ENCODE peak calls at places on chromosomes 11 and 22, in ten cellular contexts. V, G, L, D, N, O, H, A, U and I are unnamed samples.

GRCh38 chr22:24887260-24887659 is 59.2 kb downstream of the LHFPL7 start:
- DNase-seq in V (no peak), G (no peak), L (no peak), D (no peak), N (no peak), O (no peak), H (no peak), A (no peak), U (no peak), I (no peak)

GRCh38 chr11:7538023-7538422 is 24.2 kb downstream of the PPFIBP2 start:
- DNase-seq in V (no peak), G (no peak), L (peak), D (no peak), N (peak), O (no peak), H (no peak), A (no peak), U (peak), I (no peak)

GRCh38 chr11:1203505-1204271 is 19.2 kb upstream of the MUC5B start:
- DNase-seq in V (no peak), G (no peak), L (peak), D (no peak), N (no peak), O (peak), H (no peak), A (no peak), U (no peak), I (no peak)

GRCh38 chr11:117879516-117880480 is 3.3 kb upstream of the FXYD6 start:
- DNase-seq in V (no peak), G (no peak), L (no peak), D (no peak), N (no peak), O (no peak), H (no peak), A (no peak), U (no peak), I (no peak)

GRCh38 chr11:116691779-116692178 is 81.0 kb downstream of the BUD13 start:
- DNase-seq in V (peak), G (peak), L (peak), D (no peak), N (peak), O (peak), H (peak), A (no peak), U (peak), I (no peak)

GRCh38 chr22:27754247-27754887 is 47.2 kb downstream of the MN1 start:
- DNase-seq in V (no peak), G (no peak), L (no peak), D (peak), N (peak), O (no peak), H (no peak), A (no peak), U (no peak), I (no peak)

GRCh38 chr11:68983816-68984215 is 3.0 kb upstream of the MRGPRD start:
- DNase-seq in V (no peak), G (no peak), L (peak), D (no peak), N (no peak), O (no peak), H (no peak), A (no peak), U (no peak), I (no peak)

GRCh38 chr11:34549271-34549670 is 35.7 kb upstream of the ELF5 start:
- DNase-seq in V (no peak), G (no peak), L (no peak), D (no peak), N (no peak), O (no peak), H (no peak), A (no peak), U (no peak), I (no peak)

GRCh38 chr22:39574779-39575551 is 4.4 kb downstream of the CACNA1I start:
- DNase-seq in V (no peak), G (peak), L (no peak), D (peak), N (peak), O (peak), H (no peak), A (no peak), U (no peak), I (no peak)

GRCh38 chr22:27585141-27585540 is 216.4 kb downstream of the MN1 start:
- DNase-seq in V (peak), G (peak), L (no peak), D (no peak), N (no peak), O (no peak), H (no peak), A (no peak), U (no peak), I (no peak)

GRCh38 chr11:63375434-63375833 is 5.8 kb downstream of the SLC22A9 start:
- DNase-seq in V (no peak), G (no peak), L (no peak), D (no peak), N (no peak), O (no peak), H (no peak), A (no peak), U (no peak), I (no peak)

GRCh38 chr22:50081426-50082196 is 3.6 kb downstream of the MLC1 start:
- DNase-seq in V (no peak), G (no peak), L (no peak), D (no peak), N (no peak), O (no peak), H (no peak), A (no peak), U (no peak), I (no peak)

GRCh38 chr11:95230054-95231034 is 658 bp downstream of the SESN3 start:
- DNase-seq in V (peak), G (peak), L (no peak), D (peak), N (peak), O (no peak), H (peak), A (no peak), U (peak), I (no peak)

GRCh38 chr11:64482588-64482987 is 108.4 kb upstream of the SLC22A12 start:
- DNase-seq in V (no peak), G (no peak), L (no peak), D (no peak), N (no peak), O (no peak), H (no peak), A (no peak), U (no peak), I (no peak)

GRCh38 chr22:22166941-22167713 is 77.5 kb upstream of the VPREB1 start:
- DNase-seq in V (no peak), G (no peak), L (no peak), D (no peak), N (no peak), O (no peak), H (no peak), A (no peak), U (no peak), I (no peak)

GRCh38 chr11:9302448-9302847 is 11.9 kb downstream of the TMEM41B start:
- DNase-seq in V (no peak), G (no peak), L (no peak), D (no peak), N (no peak), O (no peak), H (no peak), A (no peak), U (no peak), I (no peak)

GRCh38 chr11:8614497-8614896 is 20.5 kb upstream of the STK33 start:
- DNase-seq in V (no peak), G (no peak), L (no peak), D (no peak), N (no peak), O (no peak), H (no peak), A (no peak), U (no peak), I (no peak)

GRCh38 chr11:35389897-35390462 is 29.4 kb downstream of the SLC1A2 start:
- DNase-seq in V (no peak), G (no peak), L (no peak), D (no peak), N (no peak), O (no peak), H (no peak), A (no peak), U (no peak), I (peak)

GRCh38 chr11:76524919-76525318 is 80.1 kb downstream of the EMSY start:
- DNase-seq in V (no peak), G (peak), L (no peak), D (no peak), N (peak), O (peak), H (peak), A (peak), U (no peak), I (no peak)

GRCh38 chr22:37930952-37931440 is 22.4 kb downstream of the C22orf23 start:
- DNase-seq in V (no peak), G (no peak), L (no peak), D (no peak), N (no peak), O (no peak), H (peak), A (no peak), U (no peak), I (no peak)
- TF ChIP-seq CTCF in V (no peak), G (no peak), L (no peak), D (no peak), N (no peak), O (no peak), H (no peak), A (no peak), U (no peak), I (no peak)

DNA sequence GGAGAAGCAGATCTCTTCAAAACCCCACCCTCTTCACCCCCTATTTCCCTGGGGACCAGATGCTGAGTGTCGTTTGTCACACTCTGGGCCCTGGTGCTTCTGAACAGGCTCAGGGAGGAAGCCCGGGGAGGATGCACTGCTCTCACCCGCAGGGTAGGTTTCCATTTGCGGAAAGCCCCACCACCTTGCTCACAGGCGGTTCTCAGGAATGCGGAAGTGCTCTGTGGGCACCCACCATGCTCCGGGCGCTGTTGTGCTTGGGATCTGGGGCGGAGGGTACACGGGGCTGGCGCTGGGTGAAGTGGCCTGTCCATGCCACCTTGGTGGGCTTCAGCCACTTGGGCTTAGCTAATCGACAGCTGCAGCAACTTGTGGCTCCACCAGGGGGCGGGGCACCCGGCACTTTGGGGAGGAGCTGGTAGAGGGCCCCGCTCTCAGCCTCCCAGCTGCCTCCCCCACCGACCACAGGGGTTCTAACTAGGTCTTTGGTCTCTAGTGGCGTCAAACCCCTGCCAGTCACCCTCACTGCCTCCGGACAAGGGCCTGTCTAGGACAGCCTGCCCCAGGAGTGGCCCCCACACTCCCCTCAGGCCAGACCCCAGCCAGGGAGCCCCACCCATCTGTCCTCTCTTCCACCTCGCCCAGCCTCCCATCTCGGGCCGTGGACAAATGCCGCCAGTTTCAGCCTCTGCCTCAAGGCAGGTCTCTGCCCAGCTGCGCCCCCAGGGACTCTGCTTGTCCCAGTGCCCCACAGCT is 7.4 kb downstream of the NDUFV1 start:
- DNase-seq in V (peak), G (peak), L (peak), D (peak), N (peak), O (peak), H (peak), A (no peak), U (no peak), I (peak)
- H3K4me3 ChIP-seq in V (no peak), G (peak), L (peak), D (peak), N (no peak), O (no peak), H (no peak), A (peak), U (no peak), I (peak)

GRCh38 chr11:73393479-73394415 is 17.5 kb downstream of the RELT start:
- DNase-seq in V (peak), G (peak), L (peak), D (no peak), N (peak), O (peak), H (peak), A (no peak), U (peak), I (no peak)
- TF ChIP-seq CTCF in V (peak), G (peak), L (peak), D (peak), N (peak), O (peak), H (peak), A (peak), U (peak), I (peak)

GRCh38 chr11:103904324-103904667 is 132.1 kb upstream of the DDI1 start:
- DNase-seq in V (no peak), G (no peak), L (no peak), D (no peak), N (no peak), O (no peak), H (no peak), A (no peak), U (no peak), I (peak)

GRCh38 chr11:103907548-103908455 is 128.6 kb upstream of the DDI1 start:
- DNase-seq in V (no peak), G (peak), L (no peak), D (no peak), N (peak), O (no peak), H (no peak), A (no peak), U (no peak), I (no peak)

GRCh38 chr11:103903621-103904323 is 132.7 kb upstream of the DDI1 start:
- DNase-seq in V (no peak), G (no peak), L (no peak), D (no peak), N (no peak), O (no peak), H (no peak), A (no peak), U (no peak), I (peak)

GRCh38 chr11:103907136-103907535 is 129.3 kb upstream of the DDI1 start:
- DNase-seq in V (no peak), G (no peak), L (no peak), D (no peak), N (no peak), O (no peak), H (no peak), A (no peak), U (no peak), I (no peak)

GRCh38 chr11:103906291-103906850 is 130.1 kb upstream of the DDI1 start:
- DNase-seq in V (no peak), G (no peak), L (no peak), D (no peak), N (no peak), O (no peak), H (no peak), A (no peak), U (no peak), I (no peak)
- H3K4me3 ChIP-seq in V (no peak), G (no peak), L (no peak), D (no peak), N (no peak), O (no peak), H (no peak), A (no peak), U (no peak), I (no peak)

GRCh38 chr11:67289651-67290479 is 762 bp downstream of the ANKRD13D start:
- DNase-seq in V (peak), G (peak), L (no peak), D (peak), N (peak), O (no peak), H (no peak), A (no peak), U (no peak), I (no peak)

GRCh38 chr11:67289226-67289650 is at the start of gene ANKRD13D:
- DNase-seq in V (no peak), G (no peak), L (no peak), D (peak), N (no peak), O (no peak), H (peak), A (no peak), U (no peak), I (no peak)

GRCh38 chr11:67287355-67288197 is 1.5 kb upstream of the ANKRD13D start:
- DNase-seq in V (no peak), G (no peak), L (no peak), D (peak), N (no peak), O (no peak), H (no peak), A (no peak), U (no peak), I (no peak)

GRCh38 chr11:67288198-67288451 is 978 bp upstream of the ANKRD13D start:
- DNase-seq in V (no peak), G (no peak), L (no peak), D (no peak), N (no peak), O (no peak), H (no peak), A (no peak), U (no peak), I (no peak)

DNA sequence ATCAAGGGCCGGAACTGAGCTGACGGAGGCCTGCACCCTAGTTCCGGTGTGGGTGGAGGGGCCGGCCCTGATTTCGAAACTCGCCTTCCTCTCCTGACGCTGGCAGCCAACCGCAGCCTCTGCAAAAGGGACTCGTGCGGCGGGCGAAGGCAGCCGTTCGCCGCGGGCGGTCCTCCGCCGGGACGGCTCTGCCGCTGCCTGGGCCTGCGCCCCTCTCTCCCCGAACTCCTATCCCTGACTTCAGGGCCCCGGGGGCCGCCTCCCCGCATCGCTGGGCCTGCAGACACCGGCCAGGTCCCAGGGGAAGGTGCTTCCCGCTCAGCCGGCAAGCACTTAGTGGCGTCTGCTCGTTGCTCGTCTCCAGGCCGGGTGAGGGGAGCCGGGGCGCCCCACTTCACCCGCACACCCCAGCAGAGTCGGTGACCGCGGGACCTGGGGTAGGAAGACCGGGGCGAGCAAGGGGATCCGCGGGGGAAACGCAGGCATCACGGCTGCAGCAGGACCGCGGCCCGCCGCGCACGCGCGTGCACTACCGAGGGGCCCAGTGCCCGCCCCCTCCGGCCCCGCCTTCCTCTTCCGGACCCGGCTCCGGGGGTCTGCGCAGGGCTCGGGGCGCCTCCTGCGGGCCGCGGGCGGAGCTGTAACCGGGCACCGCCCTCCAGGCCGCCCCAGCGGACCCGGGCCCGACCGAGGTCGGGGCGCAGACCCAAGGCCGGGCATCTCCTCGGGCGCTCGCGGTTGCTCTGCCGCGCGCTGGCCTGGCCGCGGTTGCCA is 464 bp upstream of the ANKRD13D start:
- DNase-seq in V (peak), G (peak), L (peak), D (peak), N (peak), O (peak), H (peak), A (peak), U (peak), I (peak)
- TF ChIP-seq CTCF in V (peak), G (no peak), L (peak), D (peak), N (peak), O (no peak), H (no peak), A (no peak), U (peak), I (peak)

GRCh38 chr11:73429121-73429740 is 53.0 kb downstream of the RELT start:
- DNase-seq in V (no peak), G (peak), L (no peak), D (no peak), N (peak), O (no peak), H (no peak), A (no peak), U (no peak), I (no peak)
- H3K4me3 ChIP-seq in V (no peak), G (no peak), L (no peak), D (no peak), N (no peak), O (no peak), H (no peak), A (no peak), U (no peak), I (no peak)

DNA sequence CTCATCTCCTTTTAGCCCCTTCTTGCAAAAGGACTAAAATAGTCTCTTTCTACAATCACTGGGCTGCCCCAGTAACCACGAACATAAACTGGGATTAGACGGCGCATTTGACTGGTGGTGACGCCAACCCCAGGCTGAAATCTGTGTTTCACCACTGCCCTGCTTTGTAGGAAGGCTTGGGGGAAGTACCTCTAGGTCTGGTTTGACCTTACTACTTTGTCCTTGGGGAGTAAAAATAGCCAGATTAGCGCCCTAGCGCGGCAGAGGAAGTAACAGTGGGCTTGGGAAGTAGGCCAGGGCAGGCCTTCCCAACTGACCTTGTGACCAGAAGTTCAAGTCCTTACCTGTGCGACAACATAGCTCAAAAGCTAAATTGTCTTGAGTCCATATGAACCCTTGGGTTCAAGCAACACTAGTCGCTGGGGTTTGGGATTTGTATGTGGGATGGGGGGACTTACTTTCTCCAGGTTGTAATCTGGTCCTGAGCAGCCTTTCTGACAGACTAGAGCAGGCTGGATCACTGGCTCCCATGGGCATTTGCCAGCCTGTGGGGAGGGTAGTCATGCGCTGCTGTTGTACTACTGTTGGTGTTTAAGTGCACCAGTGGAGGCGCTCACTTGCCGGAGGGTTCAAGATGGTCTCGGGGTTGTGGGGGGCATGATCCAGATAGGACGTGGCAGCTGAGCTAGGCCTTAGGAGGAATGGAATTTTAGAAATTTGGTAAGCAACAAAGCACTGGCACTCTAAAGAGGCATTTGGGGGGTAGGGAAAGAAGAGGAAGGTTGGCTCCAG is 953 bp upstream of the PACS1 start:
- DNase-seq in V (no peak), G (peak), L (peak), D (peak), N (peak), O (no peak), H (peak), A (peak), U (peak), I (peak)
- TF ChIP-seq CTCF in V (peak), G (peak), L (no peak), D (no peak), N (peak), O (no peak), H (no peak), A (peak), U (no peak), I (peak)

GRCh38 chr22:28942801-28943500 is 59.6 kb downstream of the ZNRF3 start:
- DNase-seq in V (peak), G (no peak), L (no peak), D (no peak), N (no peak), O (no peak), H (no peak), A (no peak), U (no peak), I (no peak)

GRCh38 chr22:28940441-28940840 is 57.1 kb downstream of the ZNRF3 start:
- DNase-seq in V (peak), G (no peak), L (no peak), D (no peak), N (no peak), O (no peak), H (no peak), A (no peak), U (no peak), I (no peak)

GRCh38 chr22:28939932-28940331 is 56.6 kb downstream of the ZNRF3 start:
- DNase-seq in V (peak), G (no peak), L (no peak), D (no peak), N (no peak), O (no peak), H (no peak), A (no peak), U (no peak), I (no peak)

GRCh38 chr22:28942333-28942732 is 59.0 kb downstream of the ZNRF3 start:
- DNase-seq in V (no peak), G (no peak), L (no peak), D (no peak), N (no peak), O (no peak), H (no peak), A (no peak), U (no peak), I (no peak)

DNA sequence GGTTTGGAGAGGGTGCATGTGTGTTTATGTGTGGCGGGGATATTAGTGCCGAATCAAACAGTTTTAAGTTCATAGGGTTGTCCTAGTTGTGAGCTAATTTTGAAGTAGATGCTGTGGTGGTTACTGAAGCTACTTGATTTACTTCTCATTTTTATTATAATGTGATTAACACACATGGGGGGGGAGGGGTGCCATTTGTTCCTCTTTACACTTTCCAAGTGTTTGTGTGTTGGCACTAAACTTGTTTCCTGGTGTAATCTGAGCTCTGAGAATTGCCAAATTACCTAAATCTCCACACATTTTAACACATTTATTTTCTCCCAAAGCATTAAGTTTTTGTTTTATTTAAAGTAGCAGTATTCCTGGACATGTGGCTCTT is 60.1 kb downstream of the ZNRF3 start:
- DNase-seq in V (no peak), G (no peak), L (no peak), D (no peak), N (no peak), O (no peak), H (no peak), A (no peak), U (no peak), I (no peak)
- H3K4me3 ChIP-seq in V (peak), G (no peak), L (no peak), D (no peak), N (no peak), O (no peak), H (no peak), A (no peak), U (no peak), I (no peak)